ENCODE peak calls at places on chromosomes 11 and 22, in five cellular contexts. One of them, this sample, is unnamed. For H3K4me1, the result is how much of the 10 kb centered on the place peaks cover.

GRCh38 chr11:48087974-48088681 is 107.8 kb downstream of the PTPRJ start:
- DNase-seq in psoas muscle: no peak
- DNase-seq in PC-3: no peak
- DNase-seq in Peyer's patch: peak
- DNase-seq in neuronal stem cell: no peak
- DNase-seq in this sample: no peak

GRCh38 chr11:68983816-68984215 is 3.0 kb upstream of the MRGPRD start:
- DNase-seq in psoas muscle: no peak
- DNase-seq in PC-3: no peak
- DNase-seq in Peyer's patch: no peak
- DNase-seq in neuronal stem cell: no peak
- DNase-seq in this sample: no peak

GRCh38 chr11:45918331-45918941 is 759 bp upstream of the PEX16 start:
- DNase-seq in psoas muscle: peak
- DNase-seq in PC-3: peak
- DNase-seq in Peyer's patch: peak
- DNase-seq in neuronal stem cell: peak
- DNase-seq in this sample: peak

GRCh38 chr11:67022961-67023956 is at the start of gene SYT12:
- DNase-seq in psoas muscle: no peak
- DNase-seq in PC-3: peak
- DNase-seq in Peyer's patch: no peak
- DNase-seq in neuronal stem cell: peak
- DNase-seq in this sample: peak

GRCh38 chr11:104645276-104646018 is 252.8 kb downstream of the CASP12 start:
- DNase-seq in psoas muscle: no peak
- DNase-seq in PC-3: no peak
- DNase-seq in Peyer's patch: no peak
- DNase-seq in neuronal stem cell: no peak
- DNase-seq in this sample: no peak

GRCh38 chr22:42375982-42376381 is 56.2 kb downstream of the NFAM1 start:
- DNase-seq in psoas muscle: peak
- DNase-seq in PC-3: no peak
- DNase-seq in Peyer's patch: no peak
- DNase-seq in neuronal stem cell: no peak
- DNase-seq in this sample: no peak

GRCh38 chr11:72240461-72241289 is 3.3 kb downstream of the PHOX2A start:
- DNase-seq in psoas muscle: no peak
- DNase-seq in PC-3: no peak
- DNase-seq in Peyer's patch: peak
- DNase-seq in neuronal stem cell: no peak
- DNase-seq in this sample: peak

GRCh38 chr22:23533328-23533762 is 46.7 kb downstream of the IGLL1 start:
- DNase-seq in psoas muscle: no peak
- DNase-seq in PC-3: no peak
- DNase-seq in Peyer's patch: peak
- DNase-seq in neuronal stem cell: peak
- DNase-seq in this sample: peak

GRCh38 chr22:47736166-47737034 is 974.0 kb downstream of the TBC1D22A start:
- DNase-seq in psoas muscle: no peak
- DNase-seq in PC-3: peak
- DNase-seq in Peyer's patch: no peak
- DNase-seq in neuronal stem cell: no peak
- DNase-seq in this sample: no peak

GRCh38 chr11:1274501-1274900 is 34.9 kb downstream of the TOLLIP start:
- DNase-seq in psoas muscle: no peak
- DNase-seq in PC-3: no peak
- DNase-seq in Peyer's patch: no peak
- DNase-seq in neuronal stem cell: no peak
- DNase-seq in this sample: no peak

GRCh38 chr11:67013511-67014045 is 9.4 kb upstream of the SYT12 start:
- DNase-seq in psoas muscle: no peak
- DNase-seq in PC-3: no peak
- DNase-seq in Peyer's patch: no peak
- DNase-seq in neuronal stem cell: no peak
- DNase-seq in this sample: no peak

GRCh38 chr11:117453886-117454563 is 126.4 kb downstream of the CEP164 start:
- DNase-seq in psoas muscle: no peak
- DNase-seq in PC-3: no peak
- DNase-seq in Peyer's patch: no peak
- DNase-seq in neuronal stem cell: no peak
- DNase-seq in this sample: no peak

GRCh38 chr11:76554767-76555166 is 109.9 kb downstream of the EMSY start:
- DNase-seq in psoas muscle: no peak
- DNase-seq in PC-3: no peak
- DNase-seq in Peyer's patch: no peak
- DNase-seq in neuronal stem cell: no peak
- DNase-seq in this sample: no peak
- H3K4me1 ChIP-seq in psoas muscle: under half
- H3K4me1 ChIP-seq in PC-3: under half
- H3K4me1 ChIP-seq in Peyer's patch: under half
- H3K4me1 ChIP-seq in neuronal stem cell: under half
- H3K4me1 ChIP-seq in this sample: under half

DNA sequence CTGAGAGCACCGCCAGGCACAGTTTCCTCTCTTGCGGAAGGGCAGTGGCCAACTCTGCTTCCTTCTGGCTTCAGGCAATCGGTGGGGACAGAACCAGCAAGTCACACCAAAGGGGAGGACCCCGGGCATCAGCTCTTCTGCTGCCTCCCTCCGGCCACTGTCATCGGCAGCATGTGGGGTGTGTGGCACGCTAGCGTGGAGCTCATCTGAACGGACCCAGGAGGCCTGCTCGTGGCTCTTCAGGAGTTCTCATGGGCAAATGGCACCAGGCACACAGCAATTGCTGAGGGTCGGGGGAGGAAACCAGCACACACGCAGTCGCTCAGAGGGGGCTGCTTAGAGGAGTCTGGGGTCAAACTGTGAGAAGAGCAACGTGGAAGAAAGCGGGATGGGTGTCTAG is 26.9 kb downstream of the B3GAT1 start:
- DNase-seq in psoas muscle: no peak
- DNase-seq in PC-3: no peak
- DNase-seq in Peyer's patch: no peak
- DNase-seq in neuronal stem cell: no peak
- DNase-seq in this sample: no peak
- H3K4me1 ChIP-seq in psoas muscle: under half
- H3K4me1 ChIP-seq in PC-3: under half
- H3K4me1 ChIP-seq in Peyer's patch: under half
- H3K4me1 ChIP-seq in neuronal stem cell: under half
- H3K4me1 ChIP-seq in this sample: under half

GRCh38 chr22:45942344-45942743 is 34.6 kb downstream of the WNT7B start:
- DNase-seq in psoas muscle: no peak
- DNase-seq in PC-3: no peak
- DNase-seq in Peyer's patch: no peak
- DNase-seq in neuronal stem cell: no peak
- DNase-seq in this sample: no peak

GRCh38 chr22:45935573-45935972 is 41.4 kb downstream of the WNT7B start:
- DNase-seq in psoas muscle: no peak
- DNase-seq in PC-3: no peak
- DNase-seq in Peyer's patch: no peak
- DNase-seq in neuronal stem cell: no peak
- DNase-seq in this sample: no peak

GRCh38 chr22:45937960-45938359 is 39.0 kb downstream of the WNT7B start:
- DNase-seq in psoas muscle: no peak
- DNase-seq in PC-3: no peak
- DNase-seq in Peyer's patch: no peak
- DNase-seq in neuronal stem cell: no peak
- DNase-seq in this sample: no peak

GRCh38 chr22:45942787-45943493 is 34.0 kb downstream of the WNT7B start:
- DNase-seq in psoas muscle: no peak
- DNase-seq in PC-3: no peak
- DNase-seq in Peyer's patch: no peak
- DNase-seq in neuronal stem cell: no peak
- DNase-seq in this sample: no peak

DNA sequence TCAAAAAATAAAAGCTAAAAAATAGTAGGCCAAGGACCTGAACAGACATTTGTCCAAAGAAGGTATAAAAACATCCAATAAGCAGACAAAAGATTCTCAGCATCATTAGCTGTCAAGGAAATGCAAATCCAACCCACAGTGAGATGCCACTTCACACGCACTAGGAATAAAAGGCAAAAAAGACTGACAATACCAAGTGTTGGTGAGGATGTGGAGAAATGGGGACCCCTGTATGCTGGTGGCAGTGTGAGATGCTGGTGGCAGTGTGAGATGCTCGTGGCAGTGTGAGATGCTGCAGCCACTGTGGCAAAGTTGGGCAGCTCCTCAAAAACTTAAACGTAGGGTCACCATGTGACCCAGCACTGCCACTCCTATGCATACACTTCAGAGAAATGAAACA is 38.0 kb downstream of the WNT7B start:
- DNase-seq in psoas muscle: no peak
- DNase-seq in PC-3: no peak
- DNase-seq in Peyer's patch: no peak
- DNase-seq in neuronal stem cell: no peak
- DNase-seq in this sample: no peak
- H3K4me1 ChIP-seq in psoas muscle: under half
- H3K4me1 ChIP-seq in PC-3: under half
- H3K4me1 ChIP-seq in Peyer's patch: under half
- H3K4me1 ChIP-seq in neuronal stem cell: under half
- H3K4me1 ChIP-seq in this sample: under half

GRCh38 chr11:32310218-32310601 is 125.1 kb downstream of the WT1 start:
- DNase-seq in psoas muscle: no peak
- DNase-seq in PC-3: no peak
- DNase-seq in Peyer's patch: no peak
- DNase-seq in neuronal stem cell: no peak
- DNase-seq in this sample: peak

GRCh38 chr11:32307921-32308320 is 127.4 kb downstream of the WT1 start:
- DNase-seq in psoas muscle: no peak
- DNase-seq in PC-3: no peak
- DNase-seq in Peyer's patch: no peak
- DNase-seq in neuronal stem cell: no peak
- DNase-seq in this sample: no peak

GRCh38 chr11:32307449-32307848 is 127.9 kb downstream of the WT1 start:
- DNase-seq in psoas muscle: no peak
- DNase-seq in PC-3: no peak
- DNase-seq in Peyer's patch: no peak
- DNase-seq in neuronal stem cell: no peak
- DNase-seq in this sample: no peak

GRCh38 chr11:32311351-32312077 is 123.8 kb downstream of the WT1 start:
- DNase-seq in psoas muscle: no peak
- DNase-seq in PC-3: peak
- DNase-seq in Peyer's patch: no peak
- DNase-seq in neuronal stem cell: no peak
- DNase-seq in this sample: no peak

GRCh38 chr11:32309541-32310217 is 125.7 kb downstream of the WT1 start:
- DNase-seq in psoas muscle: no peak
- DNase-seq in PC-3: peak
- DNase-seq in Peyer's patch: no peak
- DNase-seq in neuronal stem cell: no peak
- DNase-seq in this sample: no peak
- H3K4me1 ChIP-seq in psoas muscle: under half
- H3K4me1 ChIP-seq in PC-3: under half
- H3K4me1 ChIP-seq in Peyer's patch: under half
- H3K4me1 ChIP-seq in neuronal stem cell: under half
- H3K4me1 ChIP-seq in this sample: under half

GRCh38 chr11:35514481-35514880 is 10.9 kb downstream of the PAMR1 start:
- DNase-seq in psoas muscle: no peak
- DNase-seq in PC-3: no peak
- DNase-seq in Peyer's patch: no peak
- DNase-seq in neuronal stem cell: no peak
- DNase-seq in this sample: no peak
- H3K4me1 ChIP-seq in psoas muscle: under half
- H3K4me1 ChIP-seq in PC-3: under half
- H3K4me1 ChIP-seq in Peyer's patch: under half
- H3K4me1 ChIP-seq in neuronal stem cell: under half
- H3K4me1 ChIP-seq in this sample: under half

GRCh38 chr22:30602049-30602448 is 4.9 kb upstream of the TCN2 start:
- DNase-seq in psoas muscle: no peak
- DNase-seq in PC-3: peak
- DNase-seq in Peyer's patch: no peak
- DNase-seq in neuronal stem cell: no peak
- DNase-seq in this sample: peak

GRCh38 chr22:30606455-30607299 is at the start of gene TCN2:
- DNase-seq in psoas muscle: peak
- DNase-seq in PC-3: peak
- DNase-seq in Peyer's patch: peak
- DNase-seq in neuronal stem cell: peak
- DNase-seq in this sample: peak

GRCh38 chr22:30605449-30606110 is 1.4 kb upstream of the TCN2 start:
- DNase-seq in psoas muscle: peak
- DNase-seq in PC-3: peak
- DNase-seq in Peyer's patch: peak
- DNase-seq in neuronal stem cell: no peak
- DNase-seq in this sample: peak

GRCh38 chr22:30607300-30607930 is 441 bp downstream of the TCN2 start:
- DNase-seq in psoas muscle: no peak
- DNase-seq in PC-3: no peak
- DNase-seq in Peyer's patch: no peak
- DNase-seq in neuronal stem cell: no peak
- DNase-seq in this sample: no peak

GRCh38 chr22:30604723-30605122 is 2.3 kb upstream of the TCN2 start:
- DNase-seq in psoas muscle: no peak
- DNase-seq in PC-3: no peak
- DNase-seq in Peyer's patch: no peak
- DNase-seq in neuronal stem cell: no peak
- DNase-seq in this sample: no peak
- H3K4me1 ChIP-seq in psoas muscle: under half
- H3K4me1 ChIP-seq in PC-3: under half
- H3K4me1 ChIP-seq in Peyer's patch: under half
- H3K4me1 ChIP-seq in neuronal stem cell: under half
- H3K4me1 ChIP-seq in this sample: under half

This sample was measured in cardiac muscle cell.